ENCODE peak calls at places on chromosomes 11 and 22, in eight cellular contexts. H, D, Z, X, N, P, R and G are unnamed samples.
A peak's percentile ranks its signal among the peaks of the same experiment; 100 is the strongest.

GRCh38 chr22:47207846-47208554 is 445.6 kb downstream of the TBC1D22A start:
- DNase-seq in H (no peak), D (no peak), Z (no peak), X (no peak), N (no peak), P (peak; percentile 73), R (peak; percentile 38), G (no peak)

GRCh38 chr11:66281001-66281400 is 3.0 kb downstream of the CNIH2 start:
- DNase-seq in H (no peak), D (no peak), Z (no peak), X (no peak), N (no peak), P (no peak), R (no peak), G (no peak)

GRCh38 chr22:38882480-38882879 is 10.5 kb upstream of the CBX6 start:
- DNase-seq in H (peak; percentile 67), D (no peak), Z (no peak), X (no peak), N (no peak), P (no peak), R (no peak), G (peak; percentile 59)

GRCh38 chr22:44839721-44840120 is 87.3 kb downstream of the ARHGAP8 start:
- DNase-seq in H (no peak), D (no peak), Z (no peak), X (no peak), N (no peak), P (no peak), R (no peak), G (no peak)

GRCh38 chr22:46429327-46429853 is 93.9 kb downstream of the TRMU start:
- DNase-seq in H (no peak), D (no peak), Z (no peak), X (peak; percentile 21), N (no peak), P (no peak), R (no peak), G (no peak)

GRCh38 chr11:120715239-120715638 is 203.7 kb downstream of the GRIK4 start:
- DNase-seq in H (peak; percentile 7), D (no peak), Z (no peak), X (no peak), N (peak; percentile 83), P (no peak), R (no peak), G (no peak)

GRCh38 chr11:3614742-3615171 is 27.0 kb downstream of the ART5 start:
- DNase-seq in H (no peak), D (no peak), Z (no peak), X (peak; percentile 11), N (no peak), P (peak; percentile 79), R (no peak), G (no peak)

GRCh38 chr11:43366597-43367121 is 7.9 kb downstream of the TTC17 start:
- DNase-seq in H (no peak), D (no peak), Z (no peak), X (no peak), N (no peak), P (no peak), R (no peak), G (no peak)

GRCh38 chr11:117095301-117096139 is 2.7 kb downstream of the SIK3 start:
- DNase-seq in H (peak; percentile 56), D (no peak), Z (no peak), X (no peak), N (no peak), P (no peak), R (no peak), G (no peak)

GRCh38 chr11:12245091-12245490 is 132.3 kb upstream of the PARVA start:
- DNase-seq in H (peak; percentile 35), D (no peak), Z (no peak), X (no peak), N (no peak), P (no peak), R (no peak), G (no peak)
- TF ChIP-seq CTCF in H (no peak), D (no peak), Z (no peak), X (no peak), N (no peak), P (no peak), R (no peak), G (no peak)

GRCh38 chr22:24954114-24954463 is 1.6 kb downstream of the KIAA1671 start:
- DNase-seq in H (peak; percentile 19), D (no peak), Z (no peak), X (no peak), N (no peak), P (no peak), R (no peak), G (no peak)
- TF ChIP-seq CTCF in H (peak; percentile 17), D (no peak), Z (no peak), X (no peak), N (no peak), P (no peak), R (no peak), G (no peak)

DNA sequence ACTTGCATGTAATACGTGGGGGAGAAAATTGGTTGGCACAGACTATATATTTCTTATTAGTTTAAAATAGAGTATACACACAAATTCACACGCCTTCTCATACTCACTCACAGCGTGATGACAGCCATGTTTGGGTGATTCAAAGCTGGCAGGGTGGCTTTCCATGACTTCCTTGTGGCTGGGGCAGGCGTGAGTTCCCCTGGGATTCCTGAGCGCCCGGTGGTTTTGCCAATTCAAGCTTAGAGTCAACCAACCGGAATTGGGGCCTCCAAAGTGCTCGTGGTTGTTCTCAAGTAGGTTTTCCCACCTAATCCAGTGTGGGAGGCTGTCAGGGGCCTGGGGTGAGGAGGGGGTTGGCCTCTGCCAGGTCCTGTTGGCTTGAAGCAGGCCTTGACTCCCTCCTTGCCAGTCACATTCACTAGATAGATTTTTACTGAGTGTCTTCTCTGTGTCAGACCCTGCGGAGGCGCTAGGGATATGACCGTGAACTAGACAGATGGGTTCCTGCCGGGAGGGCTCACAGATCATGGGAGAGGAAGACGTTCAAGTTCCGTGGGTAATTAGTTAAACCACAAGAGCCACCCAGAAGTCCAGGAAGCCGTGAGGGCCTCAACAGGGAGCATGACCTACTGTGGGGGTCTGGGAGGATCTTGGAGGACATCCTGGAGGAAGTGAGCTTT is 11.5 kb downstream of the PKNOX2 start:
- DNase-seq in H (no peak), D (no peak), Z (no peak), X (no peak), N (no peak), P (no peak), R (no peak), G (no peak)
- TF ChIP-seq CTCF in H (no peak), D (no peak), Z (no peak), X (no peak), N (no peak), P (no peak), R (no peak), G (no peak)

GRCh38 chr11:7657306-7658025 is 15.8 kb downstream of the CYB5R2 start:
- DNase-seq in H (peak; percentile 87), D (peak; percentile 77), Z (no peak), X (peak; percentile 64), N (no peak), P (peak; percentile 91), R (no peak), G (peak; percentile 60)
- TF ChIP-seq CTCF in H (peak; percentile 73), D (peak; percentile 67), Z (peak; percentile 54), X (peak; percentile 50), N (peak; percentile 36), P (no peak), R (no peak), G (peak; percentile 34)

DNA sequence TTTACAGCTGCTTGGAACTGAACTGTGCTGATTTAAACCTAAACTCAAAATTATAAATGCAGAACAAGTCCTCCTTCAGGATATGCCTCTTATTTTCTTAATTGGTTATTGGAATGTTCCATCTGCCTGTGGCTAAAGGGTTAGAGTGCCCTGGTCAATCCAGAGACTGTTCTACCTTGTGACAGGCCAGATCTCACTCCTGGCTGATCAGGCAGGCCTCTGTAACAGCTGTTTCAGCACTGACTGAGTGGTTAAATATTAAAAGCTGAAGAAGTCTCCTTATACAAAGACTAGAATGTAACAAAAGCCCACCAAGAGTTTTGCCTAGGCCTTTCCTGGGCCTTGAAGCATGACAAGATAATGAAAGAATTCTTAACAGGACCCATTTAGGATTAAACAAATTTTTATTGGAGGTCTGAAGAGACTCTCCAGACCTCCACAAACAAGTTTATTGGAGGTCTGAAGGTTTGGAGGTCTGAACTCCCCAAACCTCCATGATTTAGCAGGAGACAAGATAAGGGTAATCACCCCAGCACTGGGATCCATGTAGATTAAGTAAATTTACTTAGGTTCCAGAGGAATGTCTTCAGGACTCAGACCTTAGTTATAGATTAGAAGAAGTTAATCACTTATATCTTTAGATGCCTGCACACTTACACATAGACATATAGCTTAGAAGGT is 35.8 kb downstream of the TMPRSS5 start:
- DNase-seq in H (no peak), D (no peak), Z (no peak), X (no peak), N (no peak), P (no peak), R (no peak), G (no peak)
- TF ChIP-seq CTCF in H (no peak), D (no peak), Z (no peak), X (no peak), N (no peak), P (no peak), R (no peak), G (no peak)

GRCh38 chr11:112797653-112798293 is 163.4 kb upstream of the NCAM1 start:
- DNase-seq in H (peak; percentile 33), D (no peak), Z (no peak), X (no peak), N (no peak), P (no peak), R (no peak), G (no peak)
- TF ChIP-seq CTCF in H (peak; percentile 48), D (peak; percentile 78), Z (peak; percentile 46), X (no peak), N (peak; percentile 64), P (no peak), R (no peak), G (no peak)

GRCh38 chr22:20319041-20319744 is 667 bp downstream of the DGCR6L start:
- DNase-seq in H (peak; percentile 23), D (peak; percentile 31), Z (no peak), X (no peak), N (peak; percentile 37), P (peak; percentile 83), R (no peak), G (peak; percentile 13)
- TF ChIP-seq CTCF in H (no peak), D (no peak), Z (no peak), X (no peak), N (peak; percentile 9), P (no peak), R (no peak), G (no peak)